ENCODE peak calls at places on chromosomes 3 and 15, in five cellular contexts. J is prostate gland, R is GM23248, E is islet precursor cell, W is left cardiac atrium. K is an unnamed sample.

GRCh38 chr15:90594297-90594696 is 64.6 kb downstream of the CRTC3 start:
- DNase-seq in W (peak; percentile 86), E (no peak), J (peak; percentile 96), R (peak; percentile 51), K (peak; percentile 54)

GRCh38 chr3:112293368-112294321 is at the start of gene SLC9C1:
- DNase-seq in W (peak; percentile 29), J (peak; percentile 64), R (peak; percentile 78), E (peak; percentile 67), K (peak; percentile 73)

GRCh38 chr3:12750223-12750622 is 8.8 kb downstream of the TMEM40 start:
- DNase-seq in R (peak; percentile 86), E (no peak), W (peak; percentile 48), J (peak; percentile 31), K (peak; percentile 84)

GRCh38 chr3:173750095-173750494 is 352.6 kb downstream of the NLGN1 start:
- DNase-seq in W (no peak), E (no peak), J (no peak), R (peak; percentile 75), K (peak; percentile 74)

GRCh38 chr15:74482661-74483060 is 21.7 kb upstream of the UBL7 start:
- DNase-seq in R (peak; percentile 11), J (no peak), W (no peak), E (no peak), K (no peak)

GRCh38 chr3:62300617-62301016 is 72.7 kb downstream of the FEZF2 start:
- DNase-seq in J (no peak), W (no peak), E (no peak), R (no peak), K (no peak)

GRCh38 chr3:16404349-16404895 is 109.1 kb downstream of the RFTN1 start:
- DNase-seq in R (no peak), E (peak; percentile 53), J (no peak), W (no peak), K (no peak)

GRCh38 chr15:89841306-89841705 is 26.7 kb upstream of the ANPEP start:
- DNase-seq in E (no peak), J (no peak), R (no peak), W (no peak), K (peak; percentile 66)

GRCh38 chr3:171407746-171408145 is 52.5 kb downstream of the TNIK start:
- DNase-seq in E (no peak), W (no peak), J (no peak), R (peak; percentile 80), K (peak; percentile 54)

GRCh38 chr3:125428216-125428830 is 53.2 kb upstream of the ZNF148 start:
- DNase-seq in R (no peak), J (no peak), W (no peak), E (no peak), K (peak; percentile 9)

GRCh38 chr3:148528024-148528423 is 169.7 kb upstream of the AGTR1 start:
- DNase-seq in R (peak; percentile 43), J (no peak), W (no peak), E (no peak), K (peak; percentile 4)

GRCh38 chr3:101988591-101988990 is 139.3 kb downstream of the NFKBIZ start:
- DNase-seq in J (no peak), E (no peak), R (peak; percentile 14), W (no peak), K (no peak)

GRCh38 chr3:23845361-23845760 is 39.6 kb downstream of the UBE2E1 start:
- DNase-seq in R (no peak), W (no peak), J (no peak), E (no peak), K (no peak)

GRCh38 chr3:159028706-159029105 is 226.9 kb downstream of the MFSD1 start:
- DNase-seq in R (peak; percentile 4), J (no peak), W (no peak), E (no peak), K (no peak)

GRCh38 chr3:7687428-7688147 is 814.0 kb upstream of the LMCD1 start:
- DNase-seq in R (no peak), W (no peak), J (no peak), E (no peak), K (no peak)

GRCh38 chr3:84965141-84965540 is 6.4 kb downstream of the CADM2 start:
- DNase-seq in R (no peak), E (peak; percentile 75), J (no peak), W (no peak), K (no peak)

GRCh38 chr3:111831840-111832239 is 27.2 kb upstream of the PHLDB2 start:
- DNase-seq in R (peak; percentile 16), J (no peak), W (no peak), E (no peak), K (peak; percentile 51)

K was measured in AG10803.